ENCODE peak calls at places on chromosomes 3 and 15, in seven cellular contexts. V is Right ventricle myocardium superior, Z is bronchial epithelial cell, L is amniotic stem cell, M is uterus, E is right cardiac atrium, I is AG20443. B is an unnamed sample.

GRCh38 chr3:180252683-180253082 is 215.9 kb upstream of the PEX5L start:
- DNase-seq in Z (peak), I (no peak), V (no peak), E (no peak), L (no peak), M (no peak), B (no peak)

GRCh38 chr3:167684389-167684993 is 30.7 kb upstream of the WDR49 start:
- DNase-seq in L (peak), Z (peak), E (no peak), M (peak), V (no peak), I (peak), B (no peak)

GRCh38 chr3:108780235-108780634 is 23.0 kb upstream of the RETNLB start:
- DNase-seq in Z (no peak), V (no peak), M (no peak), I (no peak), E (peak), L (no peak), B (no peak)

GRCh38 chr15:98799461-98799971 is 151.2 kb downstream of the IGF1R start:
- DNase-seq in E (no peak), L (no peak), M (no peak), I (no peak), V (no peak), Z (peak), B (no peak)

GRCh38 chr3:188553569-188553968 is 399.6 kb downstream of the LPP start:
- DNase-seq in M (no peak), V (no peak), I (no peak), L (no peak), Z (no peak), E (no peak), B (no peak)

GRCh38 chr3:123655400-123655799 is 70.5 kb upstream of the HACD2 start:
- DNase-seq in E (no peak), Z (no peak), L (no peak), M (no peak), V (no peak), I (no peak), B (no peak)

GRCh38 chr3:183513046-183513706 is 42.3 kb downstream of the KLHL6 start:
- DNase-seq in L (no peak), M (no peak), V (no peak), I (no peak), Z (no peak), E (no peak), B (no peak)

GRCh38 chr3:128992926-128993460 is 883 bp downstream of the CFAP92 start:
- DNase-seq in L (no peak), M (no peak), E (no peak), Z (no peak), I (no peak), V (no peak), B (peak)

GRCh38 chr3:77053769-77054168 is 13.9 kb downstream of the ROBO2 start:
- DNase-seq in M (no peak), I (no peak), V (no peak), E (no peak), Z (no peak), L (no peak), B (no peak)

GRCh38 chr15:57476533-57476975 is 100.2 kb downstream of the CGNL1 start:
- DNase-seq in L (no peak), I (peak), E (no peak), Z (peak), M (no peak), V (no peak), B (no peak)

GRCh38 chr3:58260261-58260731 is 22.7 kb downstream of the ABHD6 start:
- DNase-seq in E (no peak), Z (peak), I (peak), L (peak), M (no peak), V (no peak), B (no peak)

GRCh38 chr3:197297020-197297419 is 1.4 kb downstream of the DLG1 start:
- DNase-seq in Z (no peak), M (no peak), L (no peak), V (no peak), I (no peak), E (no peak), B (no peak)

GRCh38 chr15:46872591-46872990 is 844.7 kb upstream of the SEMA6D start:
- DNase-seq in Z (no peak), E (no peak), L (no peak), M (no peak), I (no peak), V (no peak), B (no peak)

GRCh38 chr3:50355829-50356552 is 3.3 kb downstream of the TMEM115 start:
- DNase-seq in I (no peak), Z (no peak), V (no peak), E (no peak), M (no peak), L (no peak), B (no peak)

GRCh38 chr3:41853495-41853894 is 108.4 kb downstream of the ULK4 start:
- DNase-seq in M (peak), E (peak), I (no peak), V (no peak), L (no peak), Z (no peak), B (no peak)

GRCh38 chr3:100913870-100914654 is 79.2 kb downstream of the ABI3BP start:
- DNase-seq in Z (no peak), M (peak), E (peak), I (peak), L (no peak), V (peak), B (no peak)

GRCh38 chr3:171013822-171014748 is 12.4 kb downstream of the SLC2A2 start:
- DNase-seq in E (no peak), Z (no peak), I (no peak), L (no peak), M (no peak), V (no peak), B (no peak)

GRCh38 chr3:13177236-13177635 is 104.0 kb upstream of the IQSEC1 start:
- DNase-seq in L (no peak), I (no peak), V (no peak), Z (no peak), E (no peak), M (no peak), B (no peak)